ENCODE peak calls at places on chromosomes 13 and 19, in nine cellular contexts. M is CD4-positive, alpha-beta T cell; K is MCF 10A; G is psoas muscle; V is IMR-90; P is BE2C; Q is fibroblast of pulmonary artery; R is GM06990; A is GM23338. L is an unnamed sample.

GRCh38 chr13:96581741-96582140 is 412.5 kb downstream of the OXGR1 start:
- DNase-seq in Q (no peak), M (no peak), K (peak), R (no peak), A (no peak), V (no peak), G (no peak), P (no peak), L (no peak)

GRCh38 chr19:45402469-45403070 is 2.3 kb downstream of the PPP1R13L start:
- DNase-seq in G (no peak), R (peak), K (peak), Q (no peak), M (no peak), P (peak), A (peak), V (no peak), L (peak)

GRCh38 chr13:26022538-26023292 is 29.1 kb downstream of the SHISA2 start:
- DNase-seq in K (peak), M (no peak), V (peak), Q (peak), G (peak), R (no peak), P (peak), A (no peak), L (peak)

GRCh38 chr13:25453966-25454365 is 82.2 kb downstream of the ATP8A2 start:
- DNase-seq in G (no peak), M (no peak), V (no peak), P (no peak), Q (no peak), R (no peak), A (no peak), K (no peak), L (no peak)

GRCh38 chr19:18197941-18198340 is 4.9 kb downstream of the MPV17L2 start:
- DNase-seq in K (no peak), R (no peak), A (no peak), M (no peak), Q (no peak), V (no peak), G (no peak), P (no peak), L (no peak)

GRCh38 chr13:112145221-112146072 is 78.5 kb downstream of the SOX1 start:
- DNase-seq in K (no peak), P (no peak), V (no peak), M (no peak), Q (no peak), G (no peak), R (no peak), A (no peak), L (no peak)

GRCh38 chr19:13784731-13785452 is 10.4 kb upstream of the ZSWIM4 start:
- DNase-seq in M (peak), P (peak), K (peak), A (peak), G (peak), Q (peak), R (peak), V (peak), L (peak)

GRCh38 chr13:111006508-111007031 is 91.7 kb upstream of the ANKRD10 start:
- DNase-seq in V (peak), P (no peak), G (peak), A (peak), M (no peak), Q (peak), K (no peak), R (no peak), L (no peak)

GRCh38 chr19:10309423-10309822 is at the start of gene ZGLP1:
- DNase-seq in M (no peak), A (no peak), P (no peak), K (no peak), Q (no peak), R (no peak), G (no peak), V (no peak), L (no peak)

GRCh38 chr13:92842145-92842544 is 384.5 kb upstream of the GPC6 start:
- DNase-seq in M (no peak), A (no peak), G (no peak), Q (peak), R (no peak), V (peak), P (no peak), K (peak), L (no peak)

GRCh38 chr19:4870025-4870700 is 2.7 kb upstream of the PLIN3 start:
- DNase-seq in V (peak), M (no peak), P (peak), A (peak), R (no peak), K (peak), G (peak), Q (peak), L (peak)

GRCh38 chr19:51421229-51422052 is 4.0 kb upstream of the SIGLEC10 start:
- DNase-seq in K (no peak), V (no peak), A (peak), P (no peak), M (no peak), R (no peak), G (no peak), Q (no peak), L (peak)

GRCh38 chr19:10260141-10260584 is 8.1 kb downstream of the MRPL4 start:
- DNase-seq in M (no peak), V (no peak), K (peak), P (no peak), A (no peak), R (no peak), G (no peak), Q (no peak), L (peak)

GRCh38 chr19:13831560-13832056 is 36.4 kb downstream of the ZSWIM4 start:
- DNase-seq in R (no peak), A (no peak), P (no peak), K (no peak), V (no peak), G (no peak), M (no peak), Q (no peak), L (no peak)

GRCh38 chr13:59112375-59112774 is 1051.4 kb downstream of the DIAPH3 start:
- DNase-seq in V (peak), P (peak), R (no peak), G (no peak), A (no peak), Q (peak), M (no peak), K (peak), L (peak)

GRCh38 chr19:22784051-22784450 is at the start of gene ZNF99:
- DNase-seq in G (peak), R (no peak), Q (no peak), A (no peak), K (no peak), P (peak), V (no peak), M (no peak), L (no peak)

GRCh38 chr19:10194500-10195198 is at the start of gene DNMT1:
- DNase-seq in P (peak), R (peak), Q (peak), M (peak), K (peak), G (peak), A (peak), V (peak), L (peak)

GRCh38 chr13:94710081-94710809 is 2.1 kb downstream of the SOX21 start:
- DNase-seq in Q (no peak), R (no peak), K (no peak), A (peak), M (no peak), P (no peak), G (no peak), V (no peak), L (no peak)

GRCh38 chr13:26887594-26887993 is 127.0 kb upstream of the GPR12 start:
- DNase-seq in R (no peak), P (no peak), Q (no peak), M (no peak), G (no peak), V (no peak), A (no peak), K (no peak), L (no peak)

GRCh38 chr19:45171211-45171623 is 6.8 kb downstream of the TRAPPC6A start:
- DNase-seq in K (no peak), V (no peak), A (no peak), G (no peak), R (no peak), Q (no peak), M (peak), P (no peak), L (no peak)

GRCh38 chr19:16535381-16535780 is 6.9 kb downstream of the CHERP start:
- DNase-seq in A (no peak), V (no peak), P (no peak), G (no peak), R (no peak), Q (no peak), K (no peak), M (no peak), L (no peak)

GRCh38 chr13:46559272-46559805 is 6.4 kb downstream of the LRCH1 start:
- DNase-seq in A (no peak), M (no peak), P (no peak), Q (peak), R (no peak), V (no peak), K (no peak), G (no peak), L (no peak)

GRCh38 chr13:109332501-109333499 is 453.6 kb downstream of the IRS2 start:
- DNase-seq in V (no peak), P (no peak), K (no peak), R (no peak), Q (no peak), A (peak), M (no peak), G (no peak), L (no peak)

GRCh38 chr19:39566064-39566463 is 26.1 kb upstream of the EID2 start:
- DNase-seq in V (no peak), R (no peak), K (no peak), Q (peak), P (no peak), M (no peak), A (peak), G (no peak), L (no peak)

DNA sequence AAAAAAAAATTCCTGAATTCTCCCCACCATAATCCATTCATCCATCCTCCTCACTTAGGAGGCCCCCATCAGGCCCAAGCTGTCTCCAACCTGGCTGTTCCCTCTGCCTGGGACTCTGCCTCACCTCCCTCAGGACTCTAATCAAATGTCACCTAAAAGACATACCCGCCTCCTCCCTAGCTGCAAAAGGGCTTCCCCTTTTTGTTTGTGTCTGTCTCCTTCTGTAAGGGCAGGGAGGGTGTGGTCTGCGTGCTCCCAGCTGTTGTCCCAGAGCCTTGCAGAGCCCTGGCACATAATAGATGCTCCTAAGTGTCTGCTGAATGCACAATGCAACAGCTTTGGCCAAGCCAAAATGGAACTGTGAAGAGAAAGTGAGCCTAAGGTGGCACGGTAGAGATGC is 4.4 kb downstream of the TRIR start:
- DNase-seq in K (no peak), R (no peak), G (no peak), V (no peak), P (no peak), Q (no peak), A (no peak), M (no peak), L (peak)
- TF ChIP-seq CTCF in K (no peak), R (no peak), G (no peak), V (no peak), P (no peak), Q (no peak), A (no peak), M (no peak), L (no peak)

DNA sequence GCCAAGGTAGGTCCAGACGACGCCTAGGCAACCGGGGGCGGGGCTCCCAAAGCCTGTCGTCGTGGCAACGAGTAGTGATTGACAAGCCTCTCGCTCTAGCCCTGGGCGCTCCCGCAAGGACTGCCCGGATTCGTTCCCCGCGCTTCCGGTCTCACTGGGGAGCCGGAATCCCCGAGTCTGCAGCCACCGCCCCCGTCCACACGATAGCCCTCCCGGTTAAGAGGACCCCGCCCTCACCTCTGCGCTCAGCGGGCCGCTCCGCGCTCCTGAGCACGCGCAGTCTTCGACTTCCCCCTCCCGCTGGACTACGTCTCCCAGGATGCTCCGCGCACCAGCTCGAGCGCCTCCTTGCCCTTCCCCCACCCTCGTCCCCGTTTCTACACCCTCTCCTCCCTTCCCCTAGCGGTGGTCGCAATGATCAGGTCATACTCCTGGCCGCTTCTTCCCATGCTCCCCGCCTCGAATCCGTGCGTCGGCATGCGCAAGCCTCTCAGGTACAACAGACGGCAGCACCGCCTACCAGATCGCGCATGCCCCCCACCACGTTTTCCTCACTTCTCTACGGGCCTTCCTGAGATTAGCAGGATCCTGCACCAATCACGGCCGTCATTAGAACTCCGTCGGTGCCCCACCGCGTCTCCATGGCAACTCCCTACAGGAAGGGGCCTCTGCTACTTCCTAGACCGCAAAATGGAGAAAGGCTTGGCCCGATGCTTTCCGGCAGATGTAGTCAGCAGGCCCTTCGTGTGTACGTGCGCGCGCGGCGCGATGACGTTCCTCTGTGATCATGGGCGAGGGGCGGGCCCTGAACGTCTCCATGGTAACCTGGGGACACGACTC is at the start of gene MZF1:
- DNase-seq in Q (peak), P (peak), M (peak), K (peak), V (peak), A (peak), R (peak), G (peak), L (peak)
- TF ChIP-seq CTCF in Q (no peak), P (peak), M (no peak), K (no peak), V (no peak), A (no peak), R (no peak), G (peak), L (no peak)

GRCh38 chr19:629961-630714 is 3.2 kb downstream of the POLRMT start:
- DNase-seq in V (no peak), M (no peak), K (no peak), G (no peak), P (no peak), R (no peak), A (no peak), Q (no peak), L (no peak)

GRCh38 chr19:623974-624373 is 9.4 kb downstream of the POLRMT start:
- DNase-seq in A (no peak), P (peak), V (peak), M (no peak), K (no peak), Q (peak), R (no peak), G (no peak), L (no peak)

GRCh38 chr19:625257-625656 is 8.1 kb downstream of the POLRMT start:
- DNase-seq in R (no peak), A (no peak), V (no peak), Q (no peak), K (no peak), G (no peak), P (no peak), M (no peak), L (no peak)

GRCh38 chr19:624433-625109 is 8.8 kb downstream of the POLRMT start:
- DNase-seq in M (no peak), K (no peak), G (no peak), A (no peak), Q (no peak), R (no peak), P (no peak), V (no peak), L (no peak)

GRCh38 chr19:628168-628567 is 5.2 kb downstream of the POLRMT start:
- DNase-seq in R (no peak), P (no peak), K (no peak), Q (no peak), A (peak), V (no peak), G (no peak), M (no peak), L (peak)
- TF ChIP-seq CTCF in R (peak), P (peak), K (peak), Q (peak), A (peak), V (peak), G (no peak), M (no peak), L (no peak)

DNA sequence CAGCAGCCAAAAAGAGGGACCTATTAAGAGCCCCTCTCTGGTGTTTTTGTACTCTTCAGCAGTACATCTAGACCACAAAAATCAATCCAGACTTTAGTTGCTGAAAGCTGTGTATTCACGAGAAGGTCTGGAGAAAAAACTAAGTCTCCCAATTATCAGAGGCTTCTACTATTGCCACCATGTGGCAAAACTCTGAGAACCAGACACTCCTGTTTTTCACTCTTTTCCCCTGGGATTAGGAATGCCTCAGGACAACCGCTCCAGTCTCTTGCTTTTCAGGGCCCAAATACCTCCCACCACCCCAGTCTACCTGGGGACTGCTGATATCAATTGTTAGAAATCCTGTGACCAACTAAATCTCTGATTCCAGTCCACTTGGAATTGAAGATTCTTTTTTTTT is 30.1 kb upstream of the OBI1 start:
- DNase-seq in K (no peak), V (no peak), R (no peak), M (no peak), A (peak), Q (no peak), G (no peak), P (no peak), L (no peak)
- TF ChIP-seq CTCF in K (no peak), V (no peak), R (no peak), M (no peak), A (peak), Q (no peak), G (peak), P (peak), L (no peak)

L was measured in NB4.